ENCODE peak calls at places on chromosomes 1 and 21, in five cellular contexts. One of them, this sample, is unnamed.

GRCh38 chr1:12650001-12650421 is 6.1 kb downstream of the AADACL4 start:
- DNase-seq in foreskin keratinocyte: no peak
- DNase-seq in thyroid gland: no peak
- DNase-seq in sigmoid colon: no peak
- DNase-seq in OCI-LY7: no peak
- DNase-seq in this sample: no peak

GRCh38 chr1:228164561-228165371 is 838 bp upstream of the IBA57 start:
- DNase-seq in foreskin keratinocyte: no peak
- DNase-seq in thyroid gland: peak; percentile 22
- DNase-seq in sigmoid colon: no peak
- DNase-seq in OCI-LY7: no peak
- DNase-seq in this sample: no peak

GRCh38 chr1:9730096-9730901 is 78.8 kb downstream of the PIK3CD start:
- DNase-seq in foreskin keratinocyte: no peak
- DNase-seq in thyroid gland: no peak
- DNase-seq in sigmoid colon: peak; percentile 72
- DNase-seq in OCI-LY7: no peak
- DNase-seq in this sample: no peak

GRCh38 chr1:33524586-33524985 is 52.1 kb downstream of the ZSCAN20 start:
- DNase-seq in foreskin keratinocyte: peak; percentile 49
- DNase-seq in thyroid gland: no peak
- DNase-seq in sigmoid colon: no peak
- DNase-seq in OCI-LY7: no peak
- DNase-seq in this sample: no peak

GRCh38 chr21:25858328-25858727 is 123.6 kb downstream of the GABPA start:
- DNase-seq in foreskin keratinocyte: no peak
- DNase-seq in thyroid gland: no peak
- DNase-seq in sigmoid colon: no peak
- DNase-seq in OCI-LY7: no peak
- DNase-seq in this sample: no peak

GRCh38 chr1:161314201-161314981 is at the start of gene SDHC:
- DNase-seq in foreskin keratinocyte: peak; percentile 70
- DNase-seq in thyroid gland: peak; percentile 90
- DNase-seq in sigmoid colon: peak; percentile 95
- DNase-seq in OCI-LY7: peak; percentile 89
- DNase-seq in this sample: peak; percentile 88

GRCh38 chr1:151472852-151473731 is 13.8 kb upstream of the POGZ start:
- DNase-seq in foreskin keratinocyte: peak; percentile 31
- DNase-seq in thyroid gland: peak; percentile 52
- DNase-seq in sigmoid colon: peak; percentile 75
- DNase-seq in OCI-LY7: no peak
- DNase-seq in this sample: no peak

GRCh38 chr1:6785721-6786505 is 659 bp downstream of the CAMTA1 start:
- DNase-seq in foreskin keratinocyte: no peak
- DNase-seq in thyroid gland: peak; percentile 45
- DNase-seq in sigmoid colon: peak; percentile 69
- DNase-seq in OCI-LY7: peak; percentile 48
- DNase-seq in this sample: peak; percentile 58

GRCh38 chr1:59568158-59568935 is 246.4 kb upstream of the HOOK1 start:
- DNase-seq in foreskin keratinocyte: peak; percentile 25
- DNase-seq in thyroid gland: no peak
- DNase-seq in sigmoid colon: no peak
- DNase-seq in OCI-LY7: no peak
- DNase-seq in this sample: peak; percentile 9

GRCh38 chr1:184212649-184213314 is 161.3 kb downstream of the TSEN15 start:
- DNase-seq in foreskin keratinocyte: peak; percentile 83
- DNase-seq in thyroid gland: no peak
- DNase-seq in sigmoid colon: no peak
- DNase-seq in OCI-LY7: no peak
- DNase-seq in this sample: peak; percentile 64

GRCh38 chr1:106268070-106268469 is 788.4 kb upstream of the PRMT6 start:
- DNase-seq in foreskin keratinocyte: no peak
- DNase-seq in thyroid gland: no peak
- DNase-seq in sigmoid colon: no peak
- DNase-seq in OCI-LY7: no peak
- DNase-seq in this sample: no peak

GRCh38 chr1:195082183-195082582 is 1526.1 kb downstream of the KCNT2 start:
- DNase-seq in foreskin keratinocyte: peak; percentile 49
- DNase-seq in thyroid gland: no peak
- DNase-seq in sigmoid colon: no peak
- DNase-seq in OCI-LY7: no peak
- DNase-seq in this sample: peak; percentile 23

GRCh38 chr1:164780863-164781262 is 221.9 kb downstream of the PBX1 start:
- DNase-seq in foreskin keratinocyte: peak; percentile 70
- DNase-seq in thyroid gland: no peak
- DNase-seq in sigmoid colon: peak; percentile 82
- DNase-seq in OCI-LY7: no peak
- DNase-seq in this sample: peak; percentile 44

GRCh38 chr1:50978852-50979781 is 9.1 kb downstream of the CDKN2C start:
- DNase-seq in foreskin keratinocyte: no peak
- DNase-seq in thyroid gland: peak; percentile 5
- DNase-seq in sigmoid colon: no peak
- DNase-seq in OCI-LY7: peak; percentile 61
- DNase-seq in this sample: no peak

GRCh38 chr1:64663654-64664053 is 81.2 kb upstream of the RAVER2 start:
- DNase-seq in foreskin keratinocyte: no peak
- DNase-seq in thyroid gland: no peak
- DNase-seq in sigmoid colon: no peak
- DNase-seq in OCI-LY7: peak; percentile 10
- DNase-seq in this sample: no peak

GRCh38 chr1:2968471-2968881 is 52.8 kb upstream of the ACTRT2 start:
- DNase-seq in foreskin keratinocyte: no peak
- DNase-seq in thyroid gland: no peak
- DNase-seq in sigmoid colon: peak; percentile 65
- DNase-seq in OCI-LY7: no peak
- DNase-seq in this sample: no peak

GRCh38 chr1:48688102-48688760 is 88.5 kb downstream of the BEND5 start:
- DNase-seq in foreskin keratinocyte: no peak
- DNase-seq in thyroid gland: no peak
- DNase-seq in sigmoid colon: no peak
- DNase-seq in OCI-LY7: peak; percentile 31
- DNase-seq in this sample: no peak

GRCh38 chr1:230822092-230822581 is 46.2 kb downstream of the C1orf198 start:
- DNase-seq in foreskin keratinocyte: no peak
- DNase-seq in thyroid gland: no peak
- DNase-seq in sigmoid colon: peak; percentile 79
- DNase-seq in OCI-LY7: no peak
- DNase-seq in this sample: no peak

GRCh38 chr1:91920001-91920400 is 29.2 kb upstream of the BRDT start:
- DNase-seq in foreskin keratinocyte: no peak
- DNase-seq in thyroid gland: no peak
- DNase-seq in sigmoid colon: no peak
- DNase-seq in OCI-LY7: no peak
- DNase-seq in this sample: no peak

GRCh38 chr1:10628685-10629084 is 153.9 kb downstream of the PEX14 start:
- DNase-seq in foreskin keratinocyte: no peak
- DNase-seq in thyroid gland: peak; percentile 96
- DNase-seq in sigmoid colon: peak; percentile 88
- DNase-seq in OCI-LY7: no peak
- DNase-seq in this sample: no peak

DNA sequence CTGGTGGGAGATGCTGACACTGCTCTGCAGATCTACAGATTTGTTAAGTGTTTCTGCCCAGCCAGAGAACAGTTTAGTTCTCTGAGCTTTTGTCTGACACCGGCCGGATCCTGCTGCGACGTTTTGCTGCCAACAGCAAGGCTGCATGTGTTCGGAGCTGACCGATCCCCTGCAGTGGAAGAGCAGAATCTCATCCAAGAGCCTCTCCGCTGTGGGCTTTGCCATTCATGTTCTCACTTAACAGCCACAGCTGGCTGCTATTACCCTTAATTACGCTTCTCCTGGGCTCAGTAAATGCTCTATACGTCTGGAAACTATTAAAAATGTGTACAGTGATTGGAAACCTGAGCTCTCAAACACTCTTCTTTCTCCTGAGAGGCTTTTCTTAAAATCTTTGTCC is 105.3 kb downstream of the BCAR3 start:
- DNase-seq in foreskin keratinocyte: no peak
- DNase-seq in thyroid gland: no peak
- DNase-seq in sigmoid colon: peak; percentile 59
- DNase-seq in OCI-LY7: no peak
- DNase-seq in this sample: no peak
- H3K27ac ChIP-seq in foreskin keratinocyte: no peak overlapping the region
- H3K27ac ChIP-seq in thyroid gland: no peak overlapping the region
- H3K27ac ChIP-seq in sigmoid colon: no peak overlapping the region
- H3K27ac ChIP-seq in OCI-LY7: no peak overlapping the region
- H3K27ac ChIP-seq in this sample: peak overlapping the region; percentile 58

GRCh38 chr1:17998889-17999288 is 108.7 kb upstream of the IGSF21 start:
- DNase-seq in foreskin keratinocyte: no peak
- DNase-seq in thyroid gland: no peak
- DNase-seq in sigmoid colon: no peak
- DNase-seq in OCI-LY7: no peak
- DNase-seq in this sample: no peak
- TF ChIP-seq CTCF in foreskin keratinocyte: peak; percentile 26
- TF ChIP-seq CTCF in thyroid gland: no peak
- TF ChIP-seq CTCF in sigmoid colon: no peak
- TF ChIP-seq CTCF in OCI-LY7: no peak
- TF ChIP-seq CTCF in this sample: no peak

DNA sequence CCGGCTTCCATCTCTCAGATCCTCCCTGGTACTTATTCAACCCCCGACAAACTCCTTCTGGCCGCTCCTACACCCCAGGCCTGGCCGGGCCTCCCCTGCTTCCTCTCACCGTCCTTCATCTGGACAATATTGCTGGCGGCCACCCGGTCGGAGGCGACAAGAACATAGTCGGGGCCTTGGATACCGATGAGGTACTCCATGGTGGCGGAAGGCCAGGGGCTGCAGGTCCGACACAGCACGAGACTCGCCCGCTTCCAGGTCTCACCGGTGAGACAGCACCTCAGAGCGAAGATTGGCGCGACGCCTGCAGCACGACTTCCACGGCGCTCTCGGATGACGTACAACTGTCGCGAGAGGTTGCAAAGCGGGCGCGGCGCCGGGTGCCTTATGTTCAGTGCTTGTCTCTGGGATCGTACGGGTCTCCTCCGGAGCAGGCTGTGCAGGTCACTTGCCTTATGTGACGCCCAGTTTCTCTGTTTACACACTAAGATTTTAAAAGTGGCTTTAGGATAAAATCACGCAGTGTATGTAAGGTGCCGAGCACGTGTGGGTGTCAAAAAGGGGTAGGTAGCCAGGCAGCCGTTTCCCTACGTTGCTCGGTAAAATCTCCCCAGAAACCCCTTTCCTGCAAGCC is at the start of gene PSMB2:
- DNase-seq in foreskin keratinocyte: peak; percentile 92
- DNase-seq in thyroid gland: peak; percentile 97
- DNase-seq in sigmoid colon: peak; percentile 98
- DNase-seq in OCI-LY7: peak; percentile 97
- DNase-seq in this sample: peak; percentile 91
- H3K27ac ChIP-seq in foreskin keratinocyte: peak within 1 kb of the TSS; percentile 94
- H3K27ac ChIP-seq in thyroid gland: peak within 1 kb of the TSS; percentile 96
- H3K27ac ChIP-seq in sigmoid colon: peak within 1 kb of the TSS; percentile 91
- H3K27ac ChIP-seq in OCI-LY7: peak within 1 kb of the TSS; percentile 68
- H3K27ac ChIP-seq in this sample: peak within 1 kb of the TSS; percentile 92

GRCh38 chr1:42737257-42737656 is 2.8 kb downstream of the CLDN19 start:
- DNase-seq in foreskin keratinocyte: no peak
- DNase-seq in thyroid gland: peak; percentile 64
- DNase-seq in sigmoid colon: no peak
- DNase-seq in OCI-LY7: peak; percentile 58
- DNase-seq in this sample: no peak
- TF ChIP-seq CTCF in foreskin keratinocyte: peak; percentile 37
- TF ChIP-seq CTCF in thyroid gland: no peak
- TF ChIP-seq CTCF in sigmoid colon: no peak
- TF ChIP-seq CTCF in OCI-LY7: peak; percentile 39
- TF ChIP-seq CTCF in this sample: no peak

GRCh38 chr1:175267716-175268416 is 75.3 kb upstream of the KIAA0040 start:
- DNase-seq in foreskin keratinocyte: peak; percentile 26
- DNase-seq in thyroid gland: no peak
- DNase-seq in sigmoid colon: peak; percentile 91
- DNase-seq in OCI-LY7: no peak
- DNase-seq in this sample: no peak
- H3K27ac ChIP-seq in foreskin keratinocyte: no peak overlapping the region
- H3K27ac ChIP-seq in thyroid gland: no peak overlapping the region
- H3K27ac ChIP-seq in sigmoid colon: peak overlapping the region; percentile 40
- H3K27ac ChIP-seq in OCI-LY7: no peak overlapping the region
- H3K27ac ChIP-seq in this sample: no peak overlapping the region

This sample was measured in RWPE1.